ENCODE peak calls at places on chromosome X, in ten cellular contexts. J is suprapubic skin; K is ascending aorta; I is HCT116; W is lower leg skin; U is heart left ventricle; Y is psoas muscle; X is A549; M is CD4-positive, alpha-beta T cell; P is lower lobe of right lung. L is an unnamed sample.

GRCh38 chrX:34875204-34875603 is 67.4 kb upstream of the FAM47B start:
- DNase-seq in J (no peak), K (no peak), Y (no peak), P (no peak), U (no peak), X (peak), I (no peak), M (no peak), W (no peak), L (no peak)

GRCh38 chrX:73401591-73402266 is 45.1 kb upstream of the CDX4 start:
- DNase-seq in J (no peak), W (no peak), I (no peak), Y (no peak), K (no peak), P (no peak), M (no peak), X (no peak), U (no peak), L (no peak)

GRCh38 chrX:16838202-16839066 is 31.7 kb downstream of the RBBP7 start:
- DNase-seq in U (peak), X (no peak), P (no peak), K (no peak), J (no peak), I (no peak), W (no peak), M (no peak), Y (peak), L (peak)

GRCh38 chrX:108090474-108091265 is 672 bp downstream of the PSMD10 start:
- DNase-seq in X (peak), W (no peak), P (no peak), K (no peak), J (no peak), I (no peak), Y (no peak), M (no peak), U (no peak), L (no peak)

GRCh38 chrX:2894885-2895292 is 34.2 kb downstream of the ARSD start:
- DNase-seq in P (no peak), M (no peak), X (peak), Y (no peak), U (no peak), K (no peak), J (no peak), W (no peak), I (no peak), L (peak)

GRCh38 chrX:53456254-53456653 is 22.1 kb upstream of the HSD17B10 start:
- DNase-seq in U (no peak), M (no peak), I (no peak), P (no peak), W (no peak), K (no peak), J (no peak), X (peak), Y (no peak), L (no peak)

GRCh38 chrX:141903400-141904155 is at the start of gene MAGEC1:
- DNase-seq in W (no peak), P (no peak), M (no peak), I (no peak), X (no peak), J (no peak), K (no peak), Y (no peak), U (no peak), L (no peak)

GRCh38 chrX:54413753-54414152 is 26.5 kb upstream of the TSR2 start:
- DNase-seq in Y (no peak), W (no peak), K (no peak), P (no peak), J (no peak), U (no peak), M (no peak), I (no peak), X (no peak), L (no peak)

GRCh38 chrX:82945332-82945731 is 562.8 kb upstream of the POU3F4 start:
- DNase-seq in P (no peak), J (no peak), Y (no peak), I (no peak), W (no peak), M (no peak), K (no peak), U (no peak), X (no peak), L (no peak)

GRCh38 chrX:130778773-130779172 is 124.2 kb downstream of the ENOX2 start:
- DNase-seq in P (no peak), K (no peak), U (no peak), M (no peak), I (no peak), Y (no peak), W (no peak), J (no peak), X (no peak), L (no peak)

GRCh38 chrX:107228486-107228819 is 22.0 kb downstream of the DNAAF6 start:
- DNase-seq in W (no peak), X (no peak), I (no peak), P (no peak), K (no peak), J (no peak), U (no peak), M (no peak), Y (no peak), L (no peak)

GRCh38 chrX:21151051-21151450 is 223.2 kb upstream of the CNKSR2 start:
- DNase-seq in I (no peak), P (no peak), K (no peak), X (no peak), M (no peak), U (no peak), J (no peak), Y (no peak), W (no peak), L (no peak)

GRCh38 chrX:39627257-39627656 is 470.5 kb downstream of the BCOR start:
- DNase-seq in X (no peak), Y (no peak), U (peak), J (no peak), W (no peak), P (no peak), K (no peak), M (no peak), I (no peak), L (no peak)

DNA sequence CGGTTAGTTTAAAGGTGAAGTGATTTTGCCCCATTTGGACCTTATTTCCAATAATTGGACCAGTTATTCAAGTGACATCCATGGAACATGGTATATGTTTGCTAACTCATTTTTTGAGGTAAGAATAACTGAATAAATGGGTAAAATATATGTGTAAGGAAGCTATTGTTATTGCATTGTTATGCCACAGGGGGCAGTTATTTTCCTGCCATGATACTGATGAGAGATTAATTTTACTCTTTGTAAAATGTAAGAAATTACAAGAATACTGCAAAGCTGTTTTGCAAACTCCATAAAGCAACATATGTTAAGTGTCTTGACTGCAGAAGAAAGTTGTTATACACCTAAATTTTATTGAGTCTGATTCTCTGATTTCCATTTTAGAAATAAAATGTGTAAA is 114.0 kb downstream of the IL1RAPL1 start:
- DNase-seq in U (no peak), K (no peak), M (no peak), J (no peak), I (no peak), X (no peak), P (no peak), Y (no peak), W (no peak), L (no peak)
- TF ChIP-seq CTCF in U (peak), K (no peak), M (no peak), J (no peak), I (peak), X (no peak), P (no peak), Y (no peak), W (no peak), L (no peak)

DNA sequence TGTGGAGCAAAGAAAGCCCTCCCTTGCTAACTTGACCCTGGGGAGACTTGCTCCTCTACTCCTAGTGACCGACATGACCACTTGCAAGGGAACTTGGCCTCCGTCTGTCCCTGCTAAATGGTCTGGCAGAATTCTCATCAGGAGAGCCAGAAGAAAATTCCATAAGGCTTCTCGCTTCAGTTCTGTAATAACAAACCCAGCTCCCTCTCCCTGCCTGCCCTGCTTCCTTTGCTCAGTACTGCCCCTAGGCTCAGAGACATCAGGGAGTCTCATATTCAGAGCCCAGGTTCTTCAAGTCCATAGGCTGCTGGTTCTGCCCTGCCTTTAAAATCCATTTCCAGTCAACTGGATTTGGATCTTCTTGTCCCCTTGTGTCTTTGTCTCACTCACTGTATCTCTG is 13.1 kb downstream of the DOCK11 start:
- DNase-seq in Y (peak), W (no peak), I (no peak), M (no peak), J (no peak), P (no peak), U (no peak), K (no peak), X (no peak), L (no peak)
- TF ChIP-seq CTCF in Y (no peak), W (no peak), I (no peak), M (no peak), J (no peak), P (no peak), U (no peak), K (peak), X (no peak), L (no peak)

GRCh38 chrX:134670241-134670811 is 12.1 kb upstream of the PLAC1 start:
- DNase-seq in I (no peak), Y (peak), J (no peak), K (no peak), W (no peak), X (peak), P (peak), U (no peak), M (no peak), L (peak)
- TF ChIP-seq CTCF in I (no peak), Y (no peak), J (no peak), K (no peak), W (no peak), X (no peak), P (no peak), U (no peak), M (no peak), L (no peak)

GRCh38 chrX:136168929-136169735 is 21.8 kb downstream of the FHL1 start:
- DNase-seq in U (peak), I (no peak), W (no peak), M (no peak), P (no peak), Y (peak), X (no peak), J (peak), K (no peak), L (peak)

GRCh38 chrX:136170109-136170800 is 22.9 kb downstream of the FHL1 start:
- DNase-seq in W (no peak), X (no peak), U (peak), Y (no peak), M (no peak), I (no peak), J (no peak), K (no peak), P (no peak), L (no peak)

GRCh38 chrX:136163694-136164093 is 16.4 kb downstream of the FHL1 start:
- DNase-seq in X (no peak), I (no peak), M (no peak), J (no peak), U (no peak), Y (no peak), P (no peak), K (no peak), W (no peak), L (no peak)

GRCh38 chrX:136162827-136163427 is 15.6 kb downstream of the FHL1 start:
- DNase-seq in K (no peak), X (peak), P (peak), I (peak), U (peak), J (no peak), W (no peak), Y (peak), M (peak), L (no peak)

GRCh38 chrX:136166221-136166855 is 19.0 kb downstream of the FHL1 start:
- DNase-seq in J (no peak), P (no peak), K (no peak), X (no peak), U (no peak), M (no peak), W (no peak), Y (no peak), I (no peak), L (no peak)
- TF ChIP-seq CTCF in J (no peak), P (peak), K (peak), X (peak), U (peak), M (no peak), W (no peak), Y (peak), I (peak), L (peak)

GRCh38 chrX:133250184-133251080 is 32.3 kb upstream of the TFDP3 start:
- DNase-seq in K (no peak), M (no peak), P (no peak), U (no peak), I (no peak), X (no peak), J (no peak), W (no peak), Y (no peak), L (no peak)

GRCh38 chrX:133248177-133248576 is 30.0 kb upstream of the TFDP3 start:
- DNase-seq in X (no peak), U (no peak), P (no peak), W (no peak), M (no peak), K (no peak), I (no peak), Y (no peak), J (no peak), L (no peak)

GRCh38 chrX:133254666-133255065 is 36.5 kb upstream of the TFDP3 start:
- DNase-seq in W (no peak), X (no peak), I (no peak), U (no peak), K (no peak), M (no peak), J (no peak), P (no peak), Y (no peak), L (peak)

GRCh38 chrX:133246921-133247320 is 28.8 kb upstream of the TFDP3 start:
- DNase-seq in W (no peak), M (no peak), K (no peak), I (no peak), Y (no peak), X (no peak), J (no peak), U (no peak), P (no peak), L (no peak)

DNA sequence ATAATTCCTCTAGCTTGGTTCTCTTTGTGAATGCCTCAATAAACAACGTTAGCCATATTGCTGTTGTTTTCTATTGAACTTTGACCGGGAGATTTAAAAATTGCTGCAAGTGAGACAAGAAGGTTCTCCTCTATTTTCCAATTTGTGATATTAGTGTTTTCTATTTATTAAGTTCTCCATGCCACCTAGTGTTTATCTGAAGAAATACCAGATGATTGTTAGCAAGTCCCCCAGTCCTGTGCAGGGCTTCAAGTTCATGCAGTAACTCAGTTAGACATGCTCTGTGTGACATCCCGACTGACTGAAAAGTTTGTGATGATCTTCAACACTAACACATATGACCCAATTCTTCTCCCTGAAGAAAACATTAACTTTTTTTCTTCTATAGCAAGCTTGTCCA is 31.5 kb upstream of the TFDP3 start:
- DNase-seq in M (no peak), U (no peak), Y (no peak), W (no peak), J (no peak), X (peak), I (no peak), K (no peak), P (no peak), L (no peak)
- TF ChIP-seq CTCF in M (no peak), U (no peak), Y (no peak), W (no peak), J (no peak), X (no peak), I (peak), K (no peak), P (no peak), L (no peak)

GRCh38 chrX:153412746-153413720 is 1.8 kb downstream of the ZFP92 start:
- DNase-seq in Y (no peak), U (no peak), I (no peak), K (no peak), X (peak), J (no peak), P (no peak), W (no peak), M (no peak), L (no peak)
- TF ChIP-seq CTCF in Y (no peak), U (no peak), I (peak), K (no peak), X (peak), J (no peak), P (no peak), W (no peak), M (no peak), L (no peak)

DNA sequence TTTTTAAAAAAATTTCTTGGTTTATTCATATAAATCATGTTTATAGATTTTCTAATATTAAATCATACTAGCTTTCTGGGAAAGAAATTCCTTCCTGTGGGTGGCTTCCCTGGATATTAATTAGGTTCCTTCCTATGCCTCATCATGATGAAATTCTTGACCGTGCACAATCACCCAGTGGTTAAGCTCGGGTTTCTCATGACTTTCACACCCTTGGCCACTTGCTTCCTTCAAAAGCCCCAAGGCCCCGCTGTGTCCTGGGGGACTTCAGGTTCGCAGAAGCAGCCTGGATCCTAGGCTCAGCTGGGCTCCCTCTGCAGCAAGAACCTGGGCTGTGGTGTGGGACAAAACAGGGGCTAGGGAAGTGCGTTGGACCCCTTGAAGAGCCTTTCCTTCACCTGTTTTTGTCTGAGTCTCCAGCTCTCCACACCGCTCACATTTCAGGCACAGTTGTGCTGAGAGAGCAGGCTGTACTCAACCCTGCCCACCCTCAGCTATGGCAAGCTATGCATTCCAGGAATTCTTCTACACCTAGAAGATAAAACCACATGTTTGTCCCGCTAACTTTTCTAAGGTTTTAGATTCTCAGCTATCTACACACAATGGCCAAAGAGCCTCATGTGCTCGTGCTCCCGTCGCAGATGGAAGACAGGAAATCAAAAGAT is 48.9 kb upstream of the TMSB15B start:
- DNase-seq in U (no peak), K (no peak), Y (no peak), J (no peak), M (no peak), P (no peak), X (no peak), I (no peak), W (no peak), L (no peak)
- TF ChIP-seq CTCF in U (no peak), K (no peak), Y (no peak), J (no peak), M (no peak), P (no peak), X (no peak), I (no peak), W (no peak), L (no peak)

DNA sequence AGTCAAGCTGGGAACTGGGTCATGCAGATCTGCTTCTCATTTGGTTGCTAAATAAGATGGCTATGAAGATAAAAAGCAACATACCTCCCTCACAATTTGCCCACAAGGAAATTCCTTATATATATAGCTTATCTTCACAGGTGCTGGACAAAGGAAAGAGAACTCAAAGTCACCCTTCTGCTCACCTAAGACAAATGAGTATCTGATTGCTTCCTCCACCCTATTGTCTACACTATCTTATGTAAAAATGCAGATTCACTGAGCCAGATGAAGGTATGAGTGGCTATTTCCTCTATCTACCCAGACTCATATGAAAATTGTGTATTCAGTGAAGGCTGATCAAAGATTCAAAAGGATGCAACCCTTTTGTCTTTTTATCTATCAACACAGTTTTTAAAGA is 50.8 kb downstream of the CHM start:
- DNase-seq in P (no peak), X (no peak), U (no peak), K (no peak), W (no peak), J (no peak), Y (no peak), M (no peak), I (no peak), L (no peak)
- TF ChIP-seq CTCF in P (no peak), X (no peak), U (no peak), K (no peak), W (no peak), J (no peak), Y (no peak), M (no peak), I (no peak), L (no peak)

DNA sequence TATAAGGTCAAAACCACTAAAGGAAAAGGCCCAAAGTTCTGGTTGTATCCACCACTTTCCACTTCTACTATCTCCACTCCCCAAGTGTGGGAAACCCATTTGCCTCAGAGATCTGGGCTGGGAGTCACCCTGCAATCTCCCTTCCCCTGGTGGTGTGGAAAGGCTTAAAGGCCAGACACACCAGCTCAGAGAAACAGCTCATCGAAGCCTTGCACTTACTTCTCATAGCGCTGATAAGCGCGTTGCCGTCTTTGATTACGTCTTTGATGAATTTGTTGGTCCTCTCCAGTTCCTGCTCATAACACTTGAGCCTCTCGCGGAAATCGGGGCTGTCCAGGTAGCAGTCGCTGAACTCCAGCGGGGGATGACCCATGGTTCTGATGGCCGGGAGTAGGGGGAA is 647 bp downstream of the OPHN1 start:
- DNase-seq in Y (no peak), K (no peak), P (no peak), J (no peak), U (no peak), M (no peak), W (no peak), I (no peak), X (peak), L (no peak)
- TF ChIP-seq CTCF in Y (no peak), K (no peak), P (no peak), J (no peak), U (no peak), M (no peak), W (no peak), I (no peak), X (no peak), L (no peak)

L was measured in AG04449.